ENCODE peak calls at places on chromosomes 16 and 17, in eight cellular contexts. One of them, this sample, is unnamed.

GRCh38 chr17:7217113-7217987 is 2.3 kb downstream of the DLG4 start:
- DNase-seq in PC-9: no peak
- DNase-seq in progenitor cell of endocrine pancreas: no peak
- DNase-seq in lower lobe of right lung: no peak
- DNase-seq in dorsolateral prefrontal cortex: no peak
- DNase-seq in RWPE1: no peak
- DNase-seq in brain microvascular endothelial cell: peak
- DNase-seq in ovary: peak
- DNase-seq in this sample: no peak

GRCh38 chr17:51371732-51372151 is 111.4 kb downstream of the UTP18 start:
- DNase-seq in PC-9: peak
- DNase-seq in brain microvascular endothelial cell: peak
- DNase-seq in RWPE1: peak
- DNase-seq in ovary: no peak
- DNase-seq in lower lobe of right lung: no peak
- DNase-seq in progenitor cell of endocrine pancreas: peak
- DNase-seq in dorsolateral prefrontal cortex: peak
- DNase-seq in this sample: no peak

GRCh38 chr17:36107660-36108059 is 4.0 kb downstream of the CCL4 start:
- DNase-seq in RWPE1: no peak
- DNase-seq in dorsolateral prefrontal cortex: no peak
- DNase-seq in lower lobe of right lung: no peak
- DNase-seq in progenitor cell of endocrine pancreas: no peak
- DNase-seq in brain microvascular endothelial cell: no peak
- DNase-seq in PC-9: no peak
- DNase-seq in ovary: no peak
- DNase-seq in this sample: no peak

GRCh38 chr17:81337449-81337848 is 42.3 kb upstream of the SLC38A10 start:
- DNase-seq in dorsolateral prefrontal cortex: no peak
- DNase-seq in lower lobe of right lung: peak
- DNase-seq in brain microvascular endothelial cell: no peak
- DNase-seq in ovary: peak
- DNase-seq in PC-9: no peak
- DNase-seq in progenitor cell of endocrine pancreas: no peak
- DNase-seq in RWPE1: no peak
- DNase-seq in this sample: no peak

GRCh38 chr16:21167360-21167759 is 8.9 kb downstream of the LDAF1 start:
- DNase-seq in ovary: no peak
- DNase-seq in brain microvascular endothelial cell: peak
- DNase-seq in RWPE1: peak
- DNase-seq in dorsolateral prefrontal cortex: no peak
- DNase-seq in lower lobe of right lung: no peak
- DNase-seq in progenitor cell of endocrine pancreas: no peak
- DNase-seq in PC-9: peak
- DNase-seq in this sample: no peak

GRCh38 chr16:70160388-70160787 is 13.2 kb upstream of the CLEC18C start:
- DNase-seq in brain microvascular endothelial cell: no peak
- DNase-seq in lower lobe of right lung: no peak
- DNase-seq in dorsolateral prefrontal cortex: no peak
- DNase-seq in PC-9: no peak
- DNase-seq in progenitor cell of endocrine pancreas: no peak
- DNase-seq in RWPE1: no peak
- DNase-seq in ovary: no peak
- DNase-seq in this sample: no peak

GRCh38 chr17:53687324-53687723 is 135.4 kb upstream of the KIF2B start:
- DNase-seq in lower lobe of right lung: no peak
- DNase-seq in RWPE1: no peak
- DNase-seq in ovary: no peak
- DNase-seq in brain microvascular endothelial cell: no peak
- DNase-seq in dorsolateral prefrontal cortex: no peak
- DNase-seq in progenitor cell of endocrine pancreas: no peak
- DNase-seq in PC-9: no peak
- DNase-seq in this sample: no peak

GRCh38 chr16:24511801-24512200 is 27.6 kb upstream of the RBBP6 start:
- DNase-seq in dorsolateral prefrontal cortex: no peak
- DNase-seq in RWPE1: no peak
- DNase-seq in ovary: no peak
- DNase-seq in progenitor cell of endocrine pancreas: no peak
- DNase-seq in lower lobe of right lung: no peak
- DNase-seq in brain microvascular endothelial cell: no peak
- DNase-seq in PC-9: no peak
- DNase-seq in this sample: no peak

GRCh38 chr17:41326173-41327145 is 10.9 kb upstream of the KRTAP17-1 start:
- DNase-seq in PC-9: no peak
- DNase-seq in ovary: no peak
- DNase-seq in lower lobe of right lung: no peak
- DNase-seq in RWPE1: no peak
- DNase-seq in progenitor cell of endocrine pancreas: no peak
- DNase-seq in dorsolateral prefrontal cortex: no peak
- DNase-seq in brain microvascular endothelial cell: no peak
- DNase-seq in this sample: no peak

GRCh38 chr17:77778636-77779524 is 179.6 kb upstream of the TNRC6C start:
- DNase-seq in lower lobe of right lung: peak
- DNase-seq in progenitor cell of endocrine pancreas: no peak
- DNase-seq in ovary: peak
- DNase-seq in RWPE1: peak
- DNase-seq in dorsolateral prefrontal cortex: peak
- DNase-seq in PC-9: no peak
- DNase-seq in brain microvascular endothelial cell: no peak
- DNase-seq in this sample: no peak

GRCh38 chr16:86761117-86761971 is 183.0 kb downstream of the FOXL1 start:
- DNase-seq in PC-9: peak
- DNase-seq in lower lobe of right lung: no peak
- DNase-seq in progenitor cell of endocrine pancreas: peak
- DNase-seq in ovary: no peak
- DNase-seq in dorsolateral prefrontal cortex: no peak
- DNase-seq in RWPE1: peak
- DNase-seq in brain microvascular endothelial cell: peak
- DNase-seq in this sample: no peak

GRCh38 chr16:505479-506245 is 21.9 kb upstream of the CAPN15 start:
- DNase-seq in PC-9: no peak
- DNase-seq in ovary: no peak
- DNase-seq in brain microvascular endothelial cell: no peak
- DNase-seq in RWPE1: no peak
- DNase-seq in lower lobe of right lung: no peak
- DNase-seq in progenitor cell of endocrine pancreas: no peak
- DNase-seq in dorsolateral prefrontal cortex: peak
- DNase-seq in this sample: no peak

GRCh38 chr16:86590501-86591144 is 12.3 kb downstream of the FOXL1 start:
- DNase-seq in PC-9: no peak
- DNase-seq in brain microvascular endothelial cell: peak
- DNase-seq in ovary: no peak
- DNase-seq in lower lobe of right lung: no peak
- DNase-seq in progenitor cell of endocrine pancreas: no peak
- DNase-seq in RWPE1: no peak
- DNase-seq in dorsolateral prefrontal cortex: no peak
- DNase-seq in this sample: peak

GRCh38 chr16:58500329-58501241 is 642 bp downstream of the NDRG4 start:
- DNase-seq in progenitor cell of endocrine pancreas: no peak
- DNase-seq in brain microvascular endothelial cell: no peak
- DNase-seq in dorsolateral prefrontal cortex: peak
- DNase-seq in ovary: no peak
- DNase-seq in RWPE1: no peak
- DNase-seq in lower lobe of right lung: peak
- DNase-seq in PC-9: no peak
- DNase-seq in this sample: no peak

GRCh38 chr16:81429045-81429521 is 15.5 kb upstream of the CMIP start:
- DNase-seq in dorsolateral prefrontal cortex: no peak
- DNase-seq in progenitor cell of endocrine pancreas: no peak
- DNase-seq in ovary: no peak
- DNase-seq in lower lobe of right lung: no peak
- DNase-seq in brain microvascular endothelial cell: peak
- DNase-seq in PC-9: peak
- DNase-seq in RWPE1: peak
- DNase-seq in this sample: no peak

DNA sequence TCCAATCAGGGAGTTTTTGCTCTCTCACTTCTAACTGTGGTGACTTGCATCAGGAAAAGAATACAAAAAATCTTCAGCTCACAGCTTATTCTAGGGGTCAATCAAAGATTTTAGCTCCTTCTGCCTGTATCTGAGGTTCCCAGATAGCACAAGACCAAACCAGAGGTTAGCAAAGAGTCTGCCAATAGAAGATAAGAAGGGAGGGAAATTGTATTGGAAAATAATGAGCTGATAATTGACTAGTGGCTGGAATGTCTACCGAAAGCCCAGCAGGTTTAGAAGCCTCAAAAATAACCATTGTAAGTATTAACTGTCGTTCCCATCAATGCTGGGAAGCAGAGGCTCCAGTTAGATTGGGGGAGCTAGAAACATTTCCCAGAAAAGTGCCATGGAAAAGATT is 26.3 kb downstream of the HS3ST3A1 start:
- DNase-seq in ovary: no peak
- DNase-seq in brain microvascular endothelial cell: no peak
- DNase-seq in RWPE1: no peak
- DNase-seq in PC-9: no peak
- DNase-seq in lower lobe of right lung: no peak
- DNase-seq in progenitor cell of endocrine pancreas: no peak
- DNase-seq in dorsolateral prefrontal cortex: no peak
- DNase-seq in this sample: no peak
- TF ChIP-seq CTCF in ovary: no peak
- TF ChIP-seq CTCF in brain microvascular endothelial cell: no peak
- TF ChIP-seq CTCF in RWPE1: no peak
- TF ChIP-seq CTCF in PC-9: no peak
- TF ChIP-seq CTCF in lower lobe of right lung: no peak
- TF ChIP-seq CTCF in progenitor cell of endocrine pancreas: no peak
- TF ChIP-seq CTCF in dorsolateral prefrontal cortex: no peak
- TF ChIP-seq CTCF in this sample: no peak

DNA sequence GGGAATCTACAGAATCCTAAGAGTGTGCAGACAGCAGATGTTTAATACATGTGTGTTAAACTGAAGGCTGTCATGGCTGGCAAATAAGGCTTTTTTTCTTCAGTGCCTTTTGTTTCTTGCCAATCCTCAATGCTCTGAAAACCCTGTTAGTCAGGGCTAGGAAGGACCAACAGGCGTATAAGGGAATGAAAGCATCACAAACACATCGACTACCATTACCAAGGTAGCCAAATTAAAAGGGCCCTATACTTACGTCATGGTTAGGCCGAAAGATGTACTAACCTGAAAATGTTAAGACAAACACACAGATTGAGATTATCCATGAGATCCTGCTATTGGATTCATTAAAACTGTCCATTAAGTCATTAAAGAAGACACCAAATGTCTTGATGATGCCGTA is 13.1 kb downstream of the SLC16A6 start:
- DNase-seq in dorsolateral prefrontal cortex: no peak
- DNase-seq in progenitor cell of endocrine pancreas: no peak
- DNase-seq in lower lobe of right lung: no peak
- DNase-seq in RWPE1: no peak
- DNase-seq in PC-9: no peak
- DNase-seq in ovary: no peak
- DNase-seq in brain microvascular endothelial cell: no peak
- DNase-seq in this sample: no peak
- TF ChIP-seq CTCF in dorsolateral prefrontal cortex: no peak
- TF ChIP-seq CTCF in progenitor cell of endocrine pancreas: no peak
- TF ChIP-seq CTCF in lower lobe of right lung: no peak
- TF ChIP-seq CTCF in RWPE1: no peak
- TF ChIP-seq CTCF in PC-9: no peak
- TF ChIP-seq CTCF in ovary: no peak
- TF ChIP-seq CTCF in brain microvascular endothelial cell: no peak
- TF ChIP-seq CTCF in this sample: no peak

DNA sequence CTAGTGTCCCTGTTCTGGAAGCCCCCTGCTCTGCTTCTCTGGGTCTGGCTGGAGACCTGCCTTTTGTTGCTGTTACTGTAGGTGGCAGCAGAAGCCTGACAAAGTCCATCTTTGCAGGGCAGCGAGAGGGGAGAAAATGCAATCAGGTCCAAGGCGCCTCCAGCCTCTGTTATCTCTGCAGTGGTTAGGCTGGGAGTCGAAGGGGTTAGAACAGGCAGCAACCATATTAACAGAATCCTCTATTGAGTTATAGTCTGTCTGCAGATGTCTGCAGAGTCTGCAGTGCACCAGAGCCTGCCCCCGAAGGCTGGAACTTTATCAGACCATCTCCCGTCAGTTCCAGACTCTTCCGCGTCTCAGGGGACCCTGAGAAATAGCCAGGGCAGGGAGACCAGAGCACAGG is 404.9 kb upstream of the EEF2KMT start:
- DNase-seq in lower lobe of right lung: no peak
- DNase-seq in dorsolateral prefrontal cortex: peak
- DNase-seq in PC-9: peak
- DNase-seq in ovary: no peak
- DNase-seq in progenitor cell of endocrine pancreas: peak
- DNase-seq in RWPE1: no peak
- DNase-seq in brain microvascular endothelial cell: no peak
- DNase-seq in this sample: no peak
- TF ChIP-seq CTCF in lower lobe of right lung: peak
- TF ChIP-seq CTCF in dorsolateral prefrontal cortex: peak
- TF ChIP-seq CTCF in PC-9: peak
- TF ChIP-seq CTCF in ovary: no peak
- TF ChIP-seq CTCF in progenitor cell of endocrine pancreas: peak
- TF ChIP-seq CTCF in RWPE1: no peak
- TF ChIP-seq CTCF in brain microvascular endothelial cell: no peak
- TF ChIP-seq CTCF in this sample: no peak

GRCh38 chr17:75069783-75070182 is 18.0 kb upstream of the SLC16A5 start:
- DNase-seq in RWPE1: peak
- DNase-seq in progenitor cell of endocrine pancreas: no peak
- DNase-seq in PC-9: no peak
- DNase-seq in lower lobe of right lung: no peak
- DNase-seq in dorsolateral prefrontal cortex: no peak
- DNase-seq in brain microvascular endothelial cell: no peak
- DNase-seq in ovary: no peak
- DNase-seq in this sample: no peak
- TF ChIP-seq CTCF in RWPE1: peak
- TF ChIP-seq CTCF in progenitor cell of endocrine pancreas: no peak
- TF ChIP-seq CTCF in PC-9: peak
- TF ChIP-seq CTCF in lower lobe of right lung: peak
- TF ChIP-seq CTCF in dorsolateral prefrontal cortex: no peak
- TF ChIP-seq CTCF in brain microvascular endothelial cell: peak
- TF ChIP-seq CTCF in ovary: no peak
- TF ChIP-seq CTCF in this sample: peak